ENCODE peak calls at places on chromosomes 3 and 15, in four cellular contexts. One of them, this sample, is unnamed.

GRCh38 chr15:63724760-63725159 is 109.0 kb downstream of the HERC1 start:
- DNase-seq in Panc1: no peak
- DNase-seq in psoas muscle: no peak
- DNase-seq in astrocyte: no peak
- DNase-seq in this sample: no peak

GRCh38 chr15:26691249-26691648 is 81.6 kb downstream of the GABRB3 start:
- DNase-seq in Panc1: no peak
- DNase-seq in psoas muscle: no peak
- DNase-seq in astrocyte: no peak
- DNase-seq in this sample: no peak

GRCh38 chr3:159911011-159911663 is 77.5 kb upstream of the IL12A start:
- DNase-seq in Panc1: no peak
- DNase-seq in psoas muscle: no peak
- DNase-seq in astrocyte: no peak
- DNase-seq in this sample: no peak

GRCh38 chr3:46500631-46501377 is 3.0 kb downstream of the RTP3 start:
- DNase-seq in Panc1: no peak
- DNase-seq in psoas muscle: no peak
- DNase-seq in astrocyte: peak; percentile 93
- DNase-seq in this sample: no peak

GRCh38 chr3:18424213-18424861 is 802 bp downstream of the SATB1 start:
- DNase-seq in Panc1: no peak
- DNase-seq in psoas muscle: no peak
- DNase-seq in astrocyte: no peak
- DNase-seq in this sample: no peak

GRCh38 chr3:52561028-52561749 is 24.8 kb downstream of the UQCC5 start:
- DNase-seq in Panc1: no peak
- DNase-seq in psoas muscle: no peak
- DNase-seq in astrocyte: peak; percentile 41
- DNase-seq in this sample: no peak

GRCh38 chr15:66702770-66703539 is 919 bp downstream of the SMAD6 start:
- DNase-seq in Panc1: no peak
- DNase-seq in psoas muscle: peak; percentile 29
- DNase-seq in astrocyte: peak; percentile 14
- DNase-seq in this sample: no peak

GRCh38 chr3:69309810-69310209 is 76.1 kb downstream of the FRMD4B start:
- DNase-seq in Panc1: no peak
- DNase-seq in psoas muscle: no peak
- DNase-seq in astrocyte: peak; percentile 33
- DNase-seq in this sample: no peak

GRCh38 chr15:41048397-41048796 is 67.7 kb downstream of the INO80 start:
- DNase-seq in Panc1: no peak
- DNase-seq in psoas muscle: no peak
- DNase-seq in astrocyte: no peak
- DNase-seq in this sample: no peak

GRCh38 chr3:48661501-48662139 is 1.1 kb downstream of the CELSR3 start:
- DNase-seq in Panc1: no peak
- DNase-seq in psoas muscle: peak; percentile 57
- DNase-seq in astrocyte: peak; percentile 11
- DNase-seq in this sample: peak; percentile 45

GRCh38 chr3:67509471-67510075 is 144.8 kb downstream of the SUCLG2 start:
- DNase-seq in Panc1: no peak
- DNase-seq in psoas muscle: no peak
- DNase-seq in astrocyte: peak; percentile 13
- DNase-seq in this sample: no peak

GRCh38 chr3:134427400-134428111 is 53.3 kb upstream of the AMOTL2 start:
- DNase-seq in Panc1: peak; percentile 95
- DNase-seq in psoas muscle: peak; percentile 85
- DNase-seq in astrocyte: peak; percentile 100
- DNase-seq in this sample: no peak

GRCh38 chr3:173553635-173554280 is 156.2 kb downstream of the NLGN1 start:
- DNase-seq in Panc1: peak; percentile 15
- DNase-seq in psoas muscle: no peak
- DNase-seq in astrocyte: peak; percentile 24
- DNase-seq in this sample: no peak

GRCh38 chr3:100213891-100214573 is 46.8 kb upstream of the TBC1D23 start:
- DNase-seq in Panc1: no peak
- DNase-seq in psoas muscle: no peak
- DNase-seq in astrocyte: peak; percentile 89
- DNase-seq in this sample: no peak

GRCh38 chr3:45002139-45002660 is 23.9 kb upstream of the CLEC3B start:
- DNase-seq in Panc1: no peak
- DNase-seq in psoas muscle: no peak
- DNase-seq in astrocyte: no peak
- DNase-seq in this sample: no peak

GRCh38 chr3:45002680-45003079 is 23.4 kb upstream of the CLEC3B start:
- DNase-seq in Panc1: no peak
- DNase-seq in psoas muscle: no peak
- DNase-seq in astrocyte: no peak
- DNase-seq in this sample: no peak

GRCh38 chr3:45003859-45004258 is 22.2 kb upstream of the CLEC3B start:
- DNase-seq in Panc1: no peak
- DNase-seq in psoas muscle: no peak
- DNase-seq in astrocyte: no peak
- DNase-seq in this sample: no peak

GRCh38 chr3:45001738-45002137 is 24.4 kb upstream of the CLEC3B start:
- DNase-seq in Panc1: no peak
- DNase-seq in psoas muscle: no peak
- DNase-seq in astrocyte: no peak
- DNase-seq in this sample: no peak

GRCh38 chr3:45003406-45003805 is 22.7 kb upstream of the CLEC3B start:
- DNase-seq in Panc1: no peak
- DNase-seq in psoas muscle: no peak
- DNase-seq in astrocyte: no peak
- DNase-seq in this sample: no peak
- H3K27ac ChIP-seq in Panc1: no peak overlapping the region
- H3K27ac ChIP-seq in psoas muscle: peak overlapping the region; percentile 46
- H3K27ac ChIP-seq in astrocyte: no peak overlapping the region
- H3K27ac ChIP-seq in this sample: no peak overlapping the region

DNA sequence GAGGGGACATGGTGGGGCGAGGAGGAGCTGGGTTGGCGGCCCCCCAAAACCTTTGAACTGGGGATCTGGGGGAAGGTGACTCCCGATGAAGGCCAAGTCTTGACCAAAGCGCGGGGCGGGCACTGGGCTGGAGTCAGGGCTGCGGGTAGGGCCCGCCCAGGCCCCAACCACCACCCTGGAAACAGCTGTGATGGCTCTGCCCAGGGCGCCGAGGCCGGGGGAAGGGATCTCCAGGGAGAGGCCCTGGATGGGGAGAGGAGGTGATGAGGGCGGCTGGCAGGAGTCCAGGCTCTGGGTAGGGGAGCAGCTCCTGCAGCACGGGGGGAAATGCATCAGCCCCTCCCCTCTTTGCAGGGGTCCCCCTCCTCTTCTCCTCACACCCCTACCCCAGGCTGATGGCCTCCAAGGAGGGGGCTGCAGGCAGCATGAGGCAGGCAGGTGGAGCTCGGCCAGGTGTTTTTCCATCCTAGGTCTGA is 5.9 kb upstream of the C15orf39 start:
- DNase-seq in Panc1: no peak
- DNase-seq in psoas muscle: no peak
- DNase-seq in astrocyte: no peak
- DNase-seq in this sample: no peak
- H3K27ac ChIP-seq in Panc1: no peak overlapping the region
- H3K27ac ChIP-seq in psoas muscle: no peak overlapping the region
- H3K27ac ChIP-seq in astrocyte: no peak overlapping the region
- H3K27ac ChIP-seq in this sample: no peak overlapping the region

DNA sequence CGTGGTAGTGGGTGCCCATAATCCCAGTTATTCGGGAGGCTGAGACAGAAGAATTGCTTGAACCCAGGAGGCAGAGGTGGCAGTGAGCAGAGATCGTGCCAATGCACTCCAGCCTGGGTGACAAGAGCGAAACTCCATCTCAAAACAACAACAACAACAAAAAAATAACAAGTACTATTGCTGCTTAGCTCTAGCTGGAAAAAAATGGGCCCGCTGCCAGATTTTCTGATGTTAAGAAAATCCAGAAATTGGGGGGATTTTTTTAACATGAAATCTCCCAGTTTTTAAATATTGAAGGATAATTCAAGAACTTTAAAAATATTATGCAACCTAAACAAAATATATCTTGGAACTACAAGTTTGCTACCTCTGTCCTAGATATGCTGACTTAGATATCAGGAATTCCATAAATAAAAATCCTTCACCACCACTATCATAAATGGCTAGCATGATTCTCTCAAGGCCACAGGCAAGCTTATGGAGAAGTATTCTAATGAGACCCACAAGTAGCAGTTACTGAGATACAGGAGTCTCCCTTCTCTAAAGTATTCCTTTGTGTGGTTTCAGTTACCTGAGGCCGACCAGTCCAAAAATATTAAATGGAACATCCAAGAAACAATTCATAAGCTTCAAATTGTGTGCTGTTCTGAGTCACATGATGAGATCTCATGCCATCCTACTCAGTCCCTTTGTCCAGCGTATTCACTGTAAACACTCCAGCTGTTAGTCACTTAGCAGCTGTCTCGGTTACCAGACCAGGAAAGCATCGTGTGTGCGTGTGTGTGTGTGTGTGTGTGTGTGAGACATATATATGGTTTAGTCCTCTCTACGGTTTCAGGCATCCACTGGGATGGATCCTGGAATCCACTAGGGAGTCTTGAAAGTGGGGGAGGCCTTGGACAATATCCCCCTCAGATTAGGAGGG is 277.2 kb downstream of the TBL1XR1 start:
- DNase-seq in Panc1: no peak
- DNase-seq in psoas muscle: no peak
- DNase-seq in astrocyte: peak; percentile 86
- DNase-seq in this sample: no peak
- H3K27ac ChIP-seq in Panc1: no peak overlapping the region
- H3K27ac ChIP-seq in psoas muscle: no peak overlapping the region
- H3K27ac ChIP-seq in astrocyte: peak overlapping the region; percentile 19
- H3K27ac ChIP-seq in this sample: no peak overlapping the region

GRCh38 chr15:90681480-90681879 is 35.7 kb upstream of the BLM start:
- DNase-seq in Panc1: no peak
- DNase-seq in psoas muscle: peak; percentile 38
- DNase-seq in astrocyte: peak; percentile 96
- DNase-seq in this sample: no peak

GRCh38 chr15:90680371-90680935 is 36.7 kb upstream of the BLM start:
- DNase-seq in Panc1: no peak
- DNase-seq in psoas muscle: peak; percentile 48
- DNase-seq in astrocyte: peak; percentile 96
- DNase-seq in this sample: no peak

GRCh38 chr15:90679959-90680358 is 37.2 kb upstream of the BLM start:
- DNase-seq in Panc1: no peak
- DNase-seq in psoas muscle: peak; percentile 50
- DNase-seq in astrocyte: no peak
- DNase-seq in this sample: no peak

GRCh38 chr15:90683371-90683770 is 33.8 kb upstream of the BLM start:
- DNase-seq in Panc1: no peak
- DNase-seq in psoas muscle: no peak
- DNase-seq in astrocyte: no peak
- DNase-seq in this sample: no peak

DNA sequence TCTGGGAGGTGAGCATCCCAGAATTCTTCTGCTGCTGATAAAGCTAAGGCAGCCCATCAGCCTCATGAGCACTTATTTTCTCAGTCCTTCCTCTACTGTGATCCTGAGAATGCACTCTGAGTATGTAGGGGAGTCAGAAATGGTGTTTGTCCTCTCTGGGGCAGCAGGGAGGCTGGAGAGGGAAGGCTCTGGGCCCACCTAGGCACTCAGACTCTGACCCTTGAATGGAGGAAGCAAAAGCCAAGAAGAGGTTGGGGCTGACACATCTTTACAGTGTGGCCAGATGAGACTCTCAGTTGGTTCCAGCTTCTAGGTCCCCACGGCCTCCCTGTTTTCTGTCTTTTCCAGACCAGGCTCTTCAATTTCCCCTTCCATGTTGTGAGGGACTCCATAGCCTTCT is 36.1 kb upstream of the BLM start:
- DNase-seq in Panc1: no peak
- DNase-seq in psoas muscle: no peak
- DNase-seq in astrocyte: no peak
- DNase-seq in this sample: no peak
- H3K27ac ChIP-seq in Panc1: no peak overlapping the region
- H3K27ac ChIP-seq in psoas muscle: peak overlapping the region; percentile 53
- H3K27ac ChIP-seq in astrocyte: peak overlapping the region; percentile 74
- H3K27ac ChIP-seq in this sample: no peak overlapping the region

This sample was measured in caudate nucleus.